ENCODE peak calls at places on chromosome 1, in seven cellular contexts. J is Panc1, I is kidney epithelial cell, O is ovary, G is fibroblast of the aortic adventitia, V is astrocyte of the spinal cord, A is tibial artery. H is an unnamed sample.

GRCh38 chr1:184954232-184954995 is 19.9 kb downstream of the NIBAN1 start:
- DNase-seq in J (no peak), I (no peak), O (no peak), G (peak; percentile 53), V (no peak), A (no peak), H (no peak)

GRCh38 chr1:110161822-110162221 is 11.5 kb downstream of the SLC6A17 start:
- DNase-seq in J (no peak), I (no peak), O (no peak), G (no peak), V (no peak), A (peak; percentile 29), H (no peak)

GRCh38 chr1:201504799-201505504 is 2.0 kb downstream of the CSRP1 start:
- DNase-seq in J (no peak), I (no peak), O (no peak), G (no peak), V (no peak), A (no peak), H (no peak)

GRCh38 chr1:94661431-94661830 is 119.9 kb upstream of the F3 start:
- DNase-seq in J (no peak), I (no peak), O (no peak), G (peak; percentile 56), V (no peak), A (no peak), H (no peak)

GRCh38 chr1:59436637-59437036 is 139.7 kb downstream of the FGGY start:
- DNase-seq in J (no peak), I (no peak), O (no peak), G (no peak), V (no peak), A (no peak), H (no peak)

GRCh38 chr1:17097787-17098186 is 21.5 kb downstream of the PADI2 start:
- DNase-seq in J (no peak), I (no peak), O (no peak), G (no peak), V (no peak), A (no peak), H (no peak)

GRCh38 chr1:166527752-166528151 is 311.5 kb upstream of the POGK start:
- DNase-seq in J (no peak), I (no peak), O (no peak), G (no peak), V (no peak), A (no peak), H (no peak)

GRCh38 chr1:202061055-202061454 is 50.7 kb downstream of the ELF3 start:
- DNase-seq in J (no peak), I (no peak), O (no peak), G (no peak), V (no peak), A (no peak), H (no peak)

GRCh38 chr1:192973988-192974387 is 85.2 kb downstream of the UCHL5 start:
- DNase-seq in J (no peak), I (no peak), O (no peak), G (no peak), V (no peak), A (no peak), H (no peak)

GRCh38 chr1:160868141-160868540 is 5.5 kb upstream of the CD244 start:
- DNase-seq in J (no peak), I (no peak), O (no peak), G (peak; percentile 7), V (no peak), A (no peak), H (no peak)

GRCh38 chr1:76084029-76084627 is 9.6 kb downstream of the ST6GALNAC3 start:
- DNase-seq in J (no peak), I (no peak), O (no peak), G (no peak), V (no peak), A (no peak), H (no peak)

GRCh38 chr1:17566892-17567291 is 27.4 kb downstream of the ARHGEF10L start:
- DNase-seq in J (no peak), I (no peak), O (no peak), G (no peak), V (no peak), A (no peak), H (no peak)

GRCh38 chr1:51954783-51955182 is 35.7 kb downstream of the RAB3B start:
- DNase-seq in J (no peak), I (no peak), O (no peak), G (no peak), V (no peak), A (no peak), H (no peak)

GRCh38 chr1:199178646-199179045 is 539.8 kb downstream of the PTPRC start:
- DNase-seq in J (no peak), I (no peak), O (no peak), G (no peak), V (no peak), A (no peak), H (no peak)

GRCh38 chr1:218209351-218209861 is 75.7 kb upstream of the RRP15 start:
- DNase-seq in J (peak; percentile 86), I (peak; percentile 7), O (no peak), G (peak; percentile 82), V (peak; percentile 59), A (no peak), H (no peak)

GRCh38 chr1:8267307-8267706 is 50.6 kb upstream of the SLC45A1 start:
- DNase-seq in J (no peak), I (no peak), O (no peak), G (no peak), V (no peak), A (no peak), H (no peak)

GRCh38 chr1:215405211-215405610 is 161.9 kb upstream of the KCTD3 start:
- DNase-seq in J (no peak), I (no peak), O (no peak), G (no peak), V (peak; percentile 43), A (no peak), H (no peak)

GRCh38 chr1:66752000-66752592 is at the start of gene DYNLT5:
- DNase-seq in J (no peak), I (no peak), O (peak; percentile 18), G (peak; percentile 31), V (peak; percentile 52), A (peak; percentile 72), H (no peak)
- TF ChIP-seq CTCF in J (no peak), I (peak; percentile 39), O (no peak), G (peak; percentile 26), V (peak; percentile 30), A (no peak), H (no peak)

DNA sequence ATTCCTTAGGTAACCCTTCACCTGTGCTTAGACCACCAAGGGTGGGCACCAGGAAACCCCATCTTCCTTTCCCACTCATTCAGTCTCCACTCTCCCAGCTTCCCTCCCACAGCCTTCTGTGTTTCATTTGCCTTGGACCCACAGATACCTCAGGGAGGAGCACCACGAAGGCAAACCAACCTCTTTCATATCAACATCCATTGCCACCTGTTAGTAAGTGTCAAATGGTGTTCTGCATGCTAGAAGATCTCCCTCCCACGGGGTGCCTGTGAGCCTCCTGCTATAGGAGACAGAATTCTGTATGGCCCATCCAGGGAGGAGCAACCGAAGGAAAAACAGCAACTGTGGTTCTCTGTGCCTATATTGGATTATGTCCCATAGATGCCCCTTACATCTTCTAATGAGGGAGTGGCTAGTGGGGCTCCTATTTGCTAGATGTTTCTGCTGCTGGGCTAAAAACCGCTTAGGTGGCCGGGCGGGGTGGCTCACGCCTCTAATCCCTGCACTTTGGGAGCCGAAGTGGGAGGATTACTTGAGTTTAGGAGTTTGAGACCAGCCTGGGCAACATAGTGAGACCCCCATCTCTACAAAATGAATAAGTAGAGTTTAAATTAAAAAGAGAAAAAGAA is 25.6 kb upstream of the SCCPDH start:
- DNase-seq in J (no peak), I (no peak), O (no peak), G (no peak), V (no peak), A (no peak), H (no peak)
- H3K4me3 ChIP-seq in J (peak overlapping the region; percentile 41), I (no peak overlapping the region), O (peak overlapping the region; percentile 26), G (peak overlapping the region; percentile 50), V (peak overlapping the region; percentile 12), A (peak overlapping the region; percentile 28), H (peak overlapping the region; percentile 34)

DNA sequence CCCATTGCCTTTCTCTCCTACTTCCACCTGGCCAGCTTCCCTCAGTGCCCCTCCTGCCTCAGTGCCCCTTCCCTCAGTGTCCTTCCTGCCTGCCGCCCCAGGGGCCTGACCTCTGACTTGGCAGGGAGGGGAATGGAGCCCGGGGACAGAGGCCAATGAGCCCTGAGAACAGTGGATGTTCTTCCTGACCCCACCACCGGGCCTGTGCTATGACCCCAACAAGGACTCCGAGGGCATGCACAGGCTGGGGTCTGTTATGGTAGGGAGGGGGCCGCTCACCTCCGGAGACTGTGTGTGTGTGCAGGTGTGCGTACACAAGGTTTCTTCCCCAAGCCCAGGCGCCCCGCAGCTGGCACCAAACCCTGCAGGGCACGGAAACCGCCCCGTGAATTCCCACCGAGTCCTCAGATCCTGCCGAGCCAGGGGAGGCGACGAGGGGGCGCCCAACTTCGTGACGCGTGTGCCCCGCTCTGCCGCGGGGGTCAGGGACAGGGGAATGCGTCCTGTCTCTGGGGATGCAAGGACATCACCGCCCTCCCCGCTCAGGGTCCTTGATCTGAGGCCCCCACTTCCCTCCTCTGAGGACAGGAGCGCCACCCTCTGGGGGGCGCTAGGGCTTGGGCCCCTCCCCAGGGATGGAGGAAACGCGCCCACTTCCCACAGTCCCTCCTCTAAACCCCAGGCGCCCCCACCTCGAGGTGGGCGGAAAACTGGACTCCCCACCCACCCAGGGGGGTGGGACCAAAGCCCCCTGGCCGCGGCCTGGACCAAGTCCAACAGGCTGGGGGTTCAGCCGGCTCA is 725 bp downstream of the RAP1GAP start:
- DNase-seq in J (no peak), I (no peak), O (no peak), G (no peak), V (no peak), A (peak; percentile 49), H (no peak)
- TF ChIP-seq CTCF in J (no peak), I (no peak), O (no peak), G (no peak), V (peak; percentile 8), A (no peak), H (peak; percentile 6)

GRCh38 chr1:71023515-71023914 is 24.1 kb downstream of the PTGER3 start:
- DNase-seq in J (no peak), I (no peak), O (no peak), G (no peak), V (no peak), A (no peak), H (no peak)
- H3K4me3 ChIP-seq in J (no peak overlapping the region), I (no peak overlapping the region), O (no peak overlapping the region), G (no peak overlapping the region), V (no peak overlapping the region), A (no peak overlapping the region), H (no peak overlapping the region)

H was measured in epithelial cell of proximal tubule.